ENCODE peak calls at places on chromosomes 3 and 15, in ten cellular contexts. V, N, S, U, J, Q, G, T, C and Y are unnamed samples.

GRCh38 chr15:77384086-77384485 is 35.8 kb downstream of the PEAK1 start:
- DNase-seq in V (no peak), N (no peak), S (no peak), U (no peak), J (no peak), Q (no peak), G (no peak), T (no peak), C (no peak), Y (no peak)

GRCh38 chr3:46947981-46948791 is 28.4 kb downstream of the CCDC12 start:
- DNase-seq in V (no peak), N (peak), S (peak), U (no peak), J (no peak), Q (peak), G (no peak), T (peak), C (peak), Y (no peak)

GRCh38 chr3:46183330-46183729 is 24.8 kb downstream of the CCR1 start:
- DNase-seq in V (no peak), N (no peak), S (no peak), U (no peak), J (no peak), Q (no peak), G (no peak), T (no peak), C (no peak), Y (no peak)

GRCh38 chr3:101762041-101762646 is 16.9 kb upstream of the NXPE3 start:
- DNase-seq in V (no peak), N (no peak), S (no peak), U (no peak), J (no peak), Q (no peak), G (no peak), T (no peak), C (no peak), Y (no peak)

GRCh38 chr15:51649659-51650521 is 27.3 kb upstream of the DMXL2 start:
- DNase-seq in V (peak), N (peak), S (peak), U (peak), J (peak), Q (peak), G (peak), T (peak), C (no peak), Y (peak)

GRCh38 chr15:31280831-31281216 is 45.8 kb upstream of the KLF13 start:
- DNase-seq in V (no peak), N (no peak), S (no peak), U (no peak), J (no peak), Q (no peak), G (no peak), T (peak), C (no peak), Y (no peak)

GRCh38 chr3:125075738-125076137 is 19.9 kb upstream of the HEG1 start:
- DNase-seq in V (no peak), N (no peak), S (no peak), U (no peak), J (no peak), Q (no peak), G (no peak), T (no peak), C (no peak), Y (no peak)

GRCh38 chr15:64149424-64150235 is 1.9 kb upstream of the SNX22 start:
- DNase-seq in V (peak), N (no peak), S (no peak), U (peak), J (no peak), Q (no peak), G (no peak), T (peak), C (no peak), Y (peak)

GRCh38 chr3:12810013-12810780 is 13.7 kb downstream of the CAND2 start:
- DNase-seq in V (peak), N (peak), S (peak), U (peak), J (peak), Q (peak), G (no peak), T (peak), C (peak), Y (no peak)

GRCh38 chr3:119343719-119344118 is 49.5 kb downstream of the ARHGAP31 start:
- DNase-seq in V (no peak), N (no peak), S (no peak), U (no peak), J (no peak), Q (no peak), G (no peak), T (no peak), C (no peak), Y (no peak)

GRCh38 chr3:156483426-156483825 is 71.5 kb downstream of the SSR3 start:
- DNase-seq in V (no peak), N (no peak), S (peak), U (peak), J (no peak), Q (no peak), G (no peak), T (no peak), C (no peak), Y (no peak)

GRCh38 chr3:128074851-128075515 is 22.7 kb downstream of the SEC61A1 start:
- DNase-seq in V (no peak), N (no peak), S (no peak), U (no peak), J (no peak), Q (no peak), G (no peak), T (no peak), C (no peak), Y (no peak)

GRCh38 chr3:167723025-167723512 is 11.6 kb downstream of the PDCD10 start:
- DNase-seq in V (no peak), N (no peak), S (no peak), U (no peak), J (no peak), Q (no peak), G (no peak), T (no peak), C (no peak), Y (no peak)

GRCh38 chr15:48681274-48681840 is 35.8 kb upstream of the FBN1 start:
- DNase-seq in V (no peak), N (no peak), S (peak), U (peak), J (no peak), Q (no peak), G (no peak), T (no peak), C (no peak), Y (no peak)

GRCh38 chr15:35622641-35623340 is 76.8 kb upstream of the DPH6 start:
- DNase-seq in V (no peak), N (no peak), S (no peak), U (no peak), J (no peak), Q (no peak), G (no peak), T (no peak), C (no peak), Y (no peak)